ENCODE peak calls at places on chromosomes 13 and 19, in ten cellular contexts. One of them, this sample, is unnamed.

GRCh38 chr19:40750035-40750284 is 317 bp downstream of the ACTMAP start:
- DNase-seq in ecto neural progenitor cell: no peak
- DNase-seq in fibroblast of the conjunctiva: no peak
- DNase-seq in left colon: no peak
- DNase-seq in activated T-cell treated with anti-CD3 and anti-CD28 coated beads for 24 hours: no peak
- DNase-seq in T-helper 1 cell: no peak
- DNase-seq in LHCN-M2: no peak
- DNase-seq in stimulated activated CD4-positive, alpha-beta T cell treated with anti-CD3 and anti-CD28 coated beads, Interleukin-1b, Interleukin-23, amount 100 ng/mL, for 1 hour: no peak
- DNase-seq in NCI-H1048: no peak
- DNase-seq in upper lobe of left lung: no peak
- DNase-seq in this sample: no peak

GRCh38 chr13:43489168-43489730 is 297.5 kb downstream of the ENOX1 start:
- DNase-seq in ecto neural progenitor cell: no peak
- DNase-seq in fibroblast of the conjunctiva: no peak
- DNase-seq in left colon: peak; percentile 10
- DNase-seq in activated T-cell treated with anti-CD3 and anti-CD28 coated beads for 24 hours: no peak
- DNase-seq in T-helper 1 cell: no peak
- DNase-seq in LHCN-M2: no peak
- DNase-seq in stimulated activated CD4-positive, alpha-beta T cell treated with anti-CD3 and anti-CD28 coated beads, Interleukin-1b, Interleukin-23, amount 100 ng/mL, for 1 hour: no peak
- DNase-seq in NCI-H1048: no peak
- DNase-seq in upper lobe of left lung: no peak
- DNase-seq in this sample: no peak

GRCh38 chr13:78022164-78022877 is 103.7 kb upstream of the EDNRB start:
- DNase-seq in ecto neural progenitor cell: no peak
- DNase-seq in fibroblast of the conjunctiva: no peak
- DNase-seq in left colon: peak; percentile 9
- DNase-seq in activated T-cell treated with anti-CD3 and anti-CD28 coated beads for 24 hours: peak; percentile 30
- DNase-seq in T-helper 1 cell: no peak
- DNase-seq in LHCN-M2: peak; percentile 73
- DNase-seq in stimulated activated CD4-positive, alpha-beta T cell treated with anti-CD3 and anti-CD28 coated beads, Interleukin-1b, Interleukin-23, amount 100 ng/mL, for 1 hour: no peak
- DNase-seq in NCI-H1048: no peak
- DNase-seq in upper lobe of left lung: no peak
- DNase-seq in this sample: no peak

GRCh38 chr13:104310861-104311260 is 1244.6 kb upstream of the SLC10A2 start:
- DNase-seq in ecto neural progenitor cell: no peak
- DNase-seq in fibroblast of the conjunctiva: no peak
- DNase-seq in left colon: no peak
- DNase-seq in activated T-cell treated with anti-CD3 and anti-CD28 coated beads for 24 hours: no peak
- DNase-seq in T-helper 1 cell: no peak
- DNase-seq in LHCN-M2: no peak
- DNase-seq in stimulated activated CD4-positive, alpha-beta T cell treated with anti-CD3 and anti-CD28 coated beads, Interleukin-1b, Interleukin-23, amount 100 ng/mL, for 1 hour: no peak
- DNase-seq in NCI-H1048: no peak
- DNase-seq in upper lobe of left lung: no peak
- DNase-seq in this sample: no peak

GRCh38 chr19:45442927-45443461 is 19.3 kb upstream of the ERCC1 start:
- DNase-seq in ecto neural progenitor cell: peak; percentile 67
- DNase-seq in fibroblast of the conjunctiva: no peak
- DNase-seq in left colon: peak; percentile 58
- DNase-seq in activated T-cell treated with anti-CD3 and anti-CD28 coated beads for 24 hours: no peak
- DNase-seq in T-helper 1 cell: no peak
- DNase-seq in LHCN-M2: peak; percentile 46
- DNase-seq in stimulated activated CD4-positive, alpha-beta T cell treated with anti-CD3 and anti-CD28 coated beads, Interleukin-1b, Interleukin-23, amount 100 ng/mL, for 1 hour: no peak
- DNase-seq in NCI-H1048: no peak
- DNase-seq in upper lobe of left lung: no peak
- DNase-seq in this sample: no peak

GRCh38 chr13:51444922-51445321 is 7.9 kb downstream of the INTS6 start:
- DNase-seq in ecto neural progenitor cell: no peak
- DNase-seq in fibroblast of the conjunctiva: peak; percentile 57
- DNase-seq in left colon: no peak
- DNase-seq in activated T-cell treated with anti-CD3 and anti-CD28 coated beads for 24 hours: no peak
- DNase-seq in T-helper 1 cell: no peak
- DNase-seq in LHCN-M2: peak; percentile 56
- DNase-seq in stimulated activated CD4-positive, alpha-beta T cell treated with anti-CD3 and anti-CD28 coated beads, Interleukin-1b, Interleukin-23, amount 100 ng/mL, for 1 hour: no peak
- DNase-seq in NCI-H1048: no peak
- DNase-seq in upper lobe of left lung: no peak
- DNase-seq in this sample: no peak

GRCh38 chr13:77724092-77724491 is 26.6 kb downstream of the SLAIN1 start:
- DNase-seq in ecto neural progenitor cell: no peak
- DNase-seq in fibroblast of the conjunctiva: no peak
- DNase-seq in left colon: no peak
- DNase-seq in activated T-cell treated with anti-CD3 and anti-CD28 coated beads for 24 hours: no peak
- DNase-seq in T-helper 1 cell: no peak
- DNase-seq in LHCN-M2: no peak
- DNase-seq in stimulated activated CD4-positive, alpha-beta T cell treated with anti-CD3 and anti-CD28 coated beads, Interleukin-1b, Interleukin-23, amount 100 ng/mL, for 1 hour: no peak
- DNase-seq in NCI-H1048: no peak
- DNase-seq in upper lobe of left lung: no peak
- DNase-seq in this sample: no peak

GRCh38 chr19:51566489-51567100 is 4.5 kb upstream of the ZNF175 start:
- DNase-seq in ecto neural progenitor cell: no peak
- DNase-seq in fibroblast of the conjunctiva: no peak
- DNase-seq in left colon: no peak
- DNase-seq in activated T-cell treated with anti-CD3 and anti-CD28 coated beads for 24 hours: no peak
- DNase-seq in T-helper 1 cell: no peak
- DNase-seq in LHCN-M2: no peak
- DNase-seq in stimulated activated CD4-positive, alpha-beta T cell treated with anti-CD3 and anti-CD28 coated beads, Interleukin-1b, Interleukin-23, amount 100 ng/mL, for 1 hour: no peak
- DNase-seq in NCI-H1048: no peak
- DNase-seq in upper lobe of left lung: no peak
- DNase-seq in this sample: no peak

GRCh38 chr19:2902590-2903218 is 2.0 kb downstream of the ZNF57 start:
- DNase-seq in ecto neural progenitor cell: no peak
- DNase-seq in fibroblast of the conjunctiva: no peak
- DNase-seq in left colon: no peak
- DNase-seq in activated T-cell treated with anti-CD3 and anti-CD28 coated beads for 24 hours: no peak
- DNase-seq in T-helper 1 cell: no peak
- DNase-seq in LHCN-M2: no peak
- DNase-seq in stimulated activated CD4-positive, alpha-beta T cell treated with anti-CD3 and anti-CD28 coated beads, Interleukin-1b, Interleukin-23, amount 100 ng/mL, for 1 hour: no peak
- DNase-seq in NCI-H1048: no peak
- DNase-seq in upper lobe of left lung: no peak
- DNase-seq in this sample: no peak

GRCh38 chr13:79336971-79337370 is 69.1 kb downstream of the RBM26 start:
- DNase-seq in ecto neural progenitor cell: no peak
- DNase-seq in fibroblast of the conjunctiva: no peak
- DNase-seq in left colon: no peak
- DNase-seq in activated T-cell treated with anti-CD3 and anti-CD28 coated beads for 24 hours: no peak
- DNase-seq in T-helper 1 cell: no peak
- DNase-seq in LHCN-M2: no peak
- DNase-seq in stimulated activated CD4-positive, alpha-beta T cell treated with anti-CD3 and anti-CD28 coated beads, Interleukin-1b, Interleukin-23, amount 100 ng/mL, for 1 hour: no peak
- DNase-seq in NCI-H1048: no peak
- DNase-seq in upper lobe of left lung: peak; percentile 62
- DNase-seq in this sample: no peak

GRCh38 chr13:34065915-34066314 is 248.0 kb downstream of the RFC3 start:
- DNase-seq in ecto neural progenitor cell: no peak
- DNase-seq in fibroblast of the conjunctiva: no peak
- DNase-seq in left colon: no peak
- DNase-seq in activated T-cell treated with anti-CD3 and anti-CD28 coated beads for 24 hours: no peak
- DNase-seq in T-helper 1 cell: no peak
- DNase-seq in LHCN-M2: no peak
- DNase-seq in stimulated activated CD4-positive, alpha-beta T cell treated with anti-CD3 and anti-CD28 coated beads, Interleukin-1b, Interleukin-23, amount 100 ng/mL, for 1 hour: no peak
- DNase-seq in NCI-H1048: no peak
- DNase-seq in upper lobe of left lung: no peak
- DNase-seq in this sample: no peak

GRCh38 chr13:76129305-76130040 is 493.3 kb downstream of the LMO7 start:
- DNase-seq in ecto neural progenitor cell: peak; percentile 51
- DNase-seq in fibroblast of the conjunctiva: peak; percentile 62
- DNase-seq in left colon: no peak
- DNase-seq in activated T-cell treated with anti-CD3 and anti-CD28 coated beads for 24 hours: no peak
- DNase-seq in T-helper 1 cell: no peak
- DNase-seq in LHCN-M2: no peak
- DNase-seq in stimulated activated CD4-positive, alpha-beta T cell treated with anti-CD3 and anti-CD28 coated beads, Interleukin-1b, Interleukin-23, amount 100 ng/mL, for 1 hour: no peak
- DNase-seq in NCI-H1048: no peak
- DNase-seq in upper lobe of left lung: no peak
- DNase-seq in this sample: no peak

GRCh38 chr13:79779761-79780160 is 298.8 kb downstream of the NDFIP2 start:
- DNase-seq in ecto neural progenitor cell: no peak
- DNase-seq in fibroblast of the conjunctiva: peak; percentile 23
- DNase-seq in left colon: peak; percentile 19
- DNase-seq in activated T-cell treated with anti-CD3 and anti-CD28 coated beads for 24 hours: no peak
- DNase-seq in T-helper 1 cell: no peak
- DNase-seq in LHCN-M2: peak; percentile 80
- DNase-seq in stimulated activated CD4-positive, alpha-beta T cell treated with anti-CD3 and anti-CD28 coated beads, Interleukin-1b, Interleukin-23, amount 100 ng/mL, for 1 hour: no peak
- DNase-seq in NCI-H1048: no peak
- DNase-seq in upper lobe of left lung: no peak
- DNase-seq in this sample: no peak

GRCh38 chr19:49513746-49514118 is 1.3 kb downstream of the FCGRT start:
- DNase-seq in ecto neural progenitor cell: no peak
- DNase-seq in fibroblast of the conjunctiva: no peak
- DNase-seq in left colon: peak; percentile 45
- DNase-seq in activated T-cell treated with anti-CD3 and anti-CD28 coated beads for 24 hours: no peak
- DNase-seq in T-helper 1 cell: no peak
- DNase-seq in LHCN-M2: no peak
- DNase-seq in stimulated activated CD4-positive, alpha-beta T cell treated with anti-CD3 and anti-CD28 coated beads, Interleukin-1b, Interleukin-23, amount 100 ng/mL, for 1 hour: no peak
- DNase-seq in NCI-H1048: no peak
- DNase-seq in upper lobe of left lung: no peak
- DNase-seq in this sample: no peak

GRCh38 chr13:96581741-96582140 is 412.5 kb downstream of the OXGR1 start:
- DNase-seq in ecto neural progenitor cell: no peak
- DNase-seq in fibroblast of the conjunctiva: no peak
- DNase-seq in left colon: no peak
- DNase-seq in activated T-cell treated with anti-CD3 and anti-CD28 coated beads for 24 hours: no peak
- DNase-seq in T-helper 1 cell: no peak
- DNase-seq in LHCN-M2: no peak
- DNase-seq in stimulated activated CD4-positive, alpha-beta T cell treated with anti-CD3 and anti-CD28 coated beads, Interleukin-1b, Interleukin-23, amount 100 ng/mL, for 1 hour: no peak
- DNase-seq in NCI-H1048: no peak
- DNase-seq in upper lobe of left lung: no peak
- DNase-seq in this sample: no peak

GRCh38 chr13:28498481-28499115 is 3.7 kb upstream of the FLT1 start:
- DNase-seq in ecto neural progenitor cell: no peak
- DNase-seq in fibroblast of the conjunctiva: no peak
- DNase-seq in left colon: no peak
- DNase-seq in activated T-cell treated with anti-CD3 and anti-CD28 coated beads for 24 hours: no peak
- DNase-seq in T-helper 1 cell: no peak
- DNase-seq in LHCN-M2: no peak
- DNase-seq in stimulated activated CD4-positive, alpha-beta T cell treated with anti-CD3 and anti-CD28 coated beads, Interleukin-1b, Interleukin-23, amount 100 ng/mL, for 1 hour: no peak
- DNase-seq in NCI-H1048: no peak
- DNase-seq in upper lobe of left lung: peak; percentile 53
- DNase-seq in this sample: no peak